ENCODE peak calls at places on chromosomes 2 and 18, in six cellular contexts. I is AG10803, A is mesendoderm, K is cerebellar cortex, X is head of caudate nucleus, G is SW480. O is an unnamed sample.

GRCh38 chr2:20579866-20580265 is 71.0 kb downstream of the HS1BP3 start:
- DNase-seq in I (no peak), A (no peak), K (no peak), X (no peak), G (peak; percentile 66), O (no peak)

GRCh38 chr2:199459286-199460100 is 1.8 kb upstream of the SATB2 start:
- DNase-seq in I (peak; percentile 95), A (peak; percentile 98), K (peak; percentile 90), X (peak; percentile 98), G (peak; percentile 93), O (peak; percentile 78)

GRCh38 chr2:39685135-39685534 is 19.4 kb downstream of the TMEM178A start:
- DNase-seq in I (no peak), A (no peak), K (peak; percentile 25), X (no peak), G (no peak), O (no peak)

GRCh38 chr2:205722538-205722878 is 40.2 kb downstream of the NRP2 start:
- DNase-seq in I (no peak), A (peak; percentile 79), K (no peak), X (no peak), G (no peak), O (no peak)

GRCh38 chr18:22846088-22846683 is 86.9 kb upstream of the RBBP8 start:
- DNase-seq in I (peak; percentile 22), A (no peak), K (peak; percentile 19), X (no peak), G (peak; percentile 54), O (no peak)

GRCh38 chr2:189865836-189866235 is 81.6 kb downstream of the PMS1 start:
- DNase-seq in I (peak; percentile 38), A (no peak), K (no peak), X (no peak), G (no peak), O (no peak)

GRCh38 chr2:42764096-42764495 is at the start of gene OXER1:
- DNase-seq in I (no peak), A (no peak), K (no peak), X (no peak), G (no peak), O (no peak)

GRCh38 chr2:20561703-20562454 is 89.0 kb downstream of the HS1BP3 start:
- DNase-seq in I (peak; percentile 63), A (peak; percentile 74), K (no peak), X (no peak), G (peak; percentile 67), O (no peak)

GRCh38 chr2:77147154-77147553 is 375.0 kb downstream of the LRRTM4 start:
- DNase-seq in I (no peak), A (no peak), K (no peak), X (no peak), G (no peak), O (no peak)

GRCh38 chr2:105926960-105927678 is 182.4 kb downstream of the NCK2 start:
- DNase-seq in I (no peak), A (no peak), K (no peak), X (no peak), G (no peak), O (no peak)

GRCh38 chr2:227816507-227817274 is 3.0 kb downstream of the CCL20 start:
- DNase-seq in I (no peak), A (no peak), K (no peak), X (no peak), G (no peak), O (no peak)

GRCh38 chr2:98935777-98936132 is 270 bp downstream of the CRACDL start:
- DNase-seq in I (no peak), A (no peak), K (no peak), X (no peak), G (no peak), O (no peak)

GRCh38 chr18:46402945-46403344 is 254.1 kb downstream of the LOXHD1 start:
- DNase-seq in I (no peak), A (peak; percentile 80), K (no peak), X (no peak), G (no peak), O (no peak)

GRCh38 chr2:140451324-140451723 is 1671.1 kb upstream of the NXPH2 start:
- DNase-seq in I (no peak), A (no peak), K (no peak), X (no peak), G (no peak), O (no peak)

GRCh38 chr2:94874277-94874997 is 3.2 kb downstream of the TEKT4 start:
- DNase-seq in I (peak; percentile 23), A (peak; percentile 73), K (peak; percentile 17), X (peak; percentile 70), G (peak; percentile 61), O (peak; percentile 94)

GRCh38 chr18:22624171-22624570 is 206.5 kb upstream of the CTAGE1 start:
- DNase-seq in I (no peak), A (no peak), K (no peak), X (no peak), G (no peak), O (no peak)

GRCh38 chr2:15982285-15982967 is 42.1 kb downstream of the MYCN start:
- DNase-seq in I (no peak), A (no peak), K (no peak), X (no peak), G (no peak), O (no peak)

GRCh38 chr2:83584674-83585073 is 874.4 kb downstream of the SUCLG1 start:
- DNase-seq in I (peak; percentile 81), A (peak; percentile 8), K (no peak), X (no peak), G (no peak), O (no peak)

GRCh38 chr2:47360283-47360682 is 42.7 kb upstream of the MSH2 start:
- DNase-seq in I (no peak), A (no peak), K (no peak), X (no peak), G (no peak), O (peak; percentile 64)

GRCh38 chr18:34707670-34708069 is 2.4 kb upstream of the DTNA start:
- DNase-seq in I (peak; percentile 90), A (peak; percentile 90), K (peak; percentile 79), X (no peak), G (peak; percentile 66), O (no peak)

GRCh38 chr2:10405441-10405840 is 42.7 kb downstream of the ODC1 start:
- DNase-seq in I (peak; percentile 99), A (no peak), K (no peak), X (no peak), G (no peak), O (no peak)

GRCh38 chr2:70676301-70677035 is 91.5 kb downstream of the ADD2 start:
- DNase-seq in I (no peak), A (no peak), K (no peak), X (no peak), G (no peak), O (no peak)

GRCh38 chr2:39118786-39119499 is 1.9 kb downstream of the SOS1 start:
- DNase-seq in I (no peak), A (no peak), K (no peak), X (no peak), G (peak; percentile 30), O (no peak)

GRCh38 chr2:184302506-184302905 is 295.8 kb upstream of the ZNF804A start:
- DNase-seq in I (no peak), A (no peak), K (no peak), X (no peak), G (no peak), O (no peak)

GRCh38 chr2:135174802-135175093 is 122.7 kb downstream of the RAB3GAP1 start:
- DNase-seq in I (no peak), A (no peak), K (no peak), X (no peak), G (no peak), O (no peak)